ENCODE peak calls at places on chromosomes 12 and 14, in five cellular contexts. One of them, this sample, is unnamed.

GRCh38 chr12:25256826-25257225 is 6.1 kb upstream of the KRAS start:
- DNase-seq in left ventricle myocardium inferior: no peak
- DNase-seq in A549: no peak
- DNase-seq in MM.1S: no peak
- DNase-seq in AG09309: no peak
- DNase-seq in this sample: no peak

GRCh38 chr12:26754148-26754547 is 78.8 kb downstream of the ITPR2 start:
- DNase-seq in A549: no peak
- DNase-seq in left ventricle myocardium inferior: no peak
- DNase-seq in MM.1S: no peak
- DNase-seq in AG09309: no peak
- DNase-seq in this sample: no peak

GRCh38 chr14:100902295-100902694 is 1.2 kb downstream of the RTL1 start:
- DNase-seq in A549: peak; percentile 39
- DNase-seq in left ventricle myocardium inferior: no peak
- DNase-seq in MM.1S: no peak
- DNase-seq in AG09309: no peak
- DNase-seq in this sample: no peak

GRCh38 chr14:96688629-96689028 is 108.6 kb upstream of the VRK1 start:
- DNase-seq in A549: no peak
- DNase-seq in AG09309: no peak
- DNase-seq in left ventricle myocardium inferior: no peak
- DNase-seq in MM.1S: no peak
- DNase-seq in this sample: no peak

GRCh38 chr14:51079085-51079484 is 15.8 kb downstream of the TRIM9 start:
- DNase-seq in AG09309: no peak
- DNase-seq in left ventricle myocardium inferior: no peak
- DNase-seq in A549: no peak
- DNase-seq in MM.1S: no peak
- DNase-seq in this sample: no peak

GRCh38 chr12:32248594-32249140 is 142.0 kb downstream of the BICD1 start:
- DNase-seq in A549: no peak
- DNase-seq in AG09309: no peak
- DNase-seq in MM.1S: no peak
- DNase-seq in left ventricle myocardium inferior: no peak
- DNase-seq in this sample: no peak

GRCh38 chr12:131287938-131288797 is 334.5 kb downstream of the ADGRD1 start:
- DNase-seq in MM.1S: no peak
- DNase-seq in left ventricle myocardium inferior: no peak
- DNase-seq in AG09309: no peak
- DNase-seq in A549: no peak
- DNase-seq in this sample: no peak

GRCh38 chr14:23863836-23864235 is 89.7 kb upstream of the DHRS4 start:
- DNase-seq in A549: no peak
- DNase-seq in AG09309: no peak
- DNase-seq in MM.1S: no peak
- DNase-seq in left ventricle myocardium inferior: no peak
- DNase-seq in this sample: no peak

GRCh38 chr12:131808744-131809371 is 19.3 kb upstream of the MMP17 start:
- DNase-seq in MM.1S: no peak
- DNase-seq in A549: no peak
- DNase-seq in AG09309: no peak
- DNase-seq in left ventricle myocardium inferior: peak; percentile 52
- DNase-seq in this sample: no peak

GRCh38 chr12:23502259-23502658 is 447.2 kb downstream of the SOX5 start:
- DNase-seq in A549: no peak
- DNase-seq in AG09309: no peak
- DNase-seq in left ventricle myocardium inferior: no peak
- DNase-seq in MM.1S: no peak
- DNase-seq in this sample: no peak

GRCh38 chr12:23504641-23505399 is 444.6 kb downstream of the SOX5 start:
- DNase-seq in A549: no peak
- DNase-seq in AG09309: no peak
- DNase-seq in MM.1S: no peak
- DNase-seq in left ventricle myocardium inferior: no peak
- DNase-seq in this sample: no peak

GRCh38 chr12:23503544-23503943 is 445.9 kb downstream of the SOX5 start:
- DNase-seq in AG09309: no peak
- DNase-seq in MM.1S: no peak
- DNase-seq in A549: no peak
- DNase-seq in left ventricle myocardium inferior: no peak
- DNase-seq in this sample: no peak

GRCh38 chr12:23504043-23504442 is 445.4 kb downstream of the SOX5 start:
- DNase-seq in left ventricle myocardium inferior: no peak
- DNase-seq in MM.1S: no peak
- DNase-seq in A549: no peak
- DNase-seq in AG09309: no peak
- DNase-seq in this sample: no peak
- TF ChIP-seq CTCF in left ventricle myocardium inferior: no peak
- TF ChIP-seq CTCF in MM.1S: no peak
- TF ChIP-seq CTCF in A549: no peak
- TF ChIP-seq CTCF in AG09309: no peak
- TF ChIP-seq CTCF in this sample: no peak

GRCh38 chr12:1176191-1176590 is 185.2 kb downstream of the ERC1 start:
- DNase-seq in AG09309: no peak
- DNase-seq in left ventricle myocardium inferior: no peak
- DNase-seq in A549: no peak
- DNase-seq in MM.1S: no peak
- DNase-seq in this sample: no peak
- TF ChIP-seq CTCF in AG09309: no peak
- TF ChIP-seq CTCF in left ventricle myocardium inferior: no peak
- TF ChIP-seq CTCF in A549: no peak
- TF ChIP-seq CTCF in MM.1S: no peak
- TF ChIP-seq CTCF in this sample: no peak

GRCh38 chr12:67648306-67649164 is at the start of gene DYRK2:
- DNase-seq in A549: peak; percentile 70
- DNase-seq in AG09309: no peak
- DNase-seq in left ventricle myocardium inferior: peak; percentile 87
- DNase-seq in MM.1S: peak; percentile 84
- DNase-seq in this sample: peak; percentile 80
- TF ChIP-seq CTCF in A549: no peak
- TF ChIP-seq CTCF in AG09309: peak; percentile 9
- TF ChIP-seq CTCF in left ventricle myocardium inferior: peak; percentile 45
- TF ChIP-seq CTCF in MM.1S: no peak
- TF ChIP-seq CTCF in this sample: no peak

DNA sequence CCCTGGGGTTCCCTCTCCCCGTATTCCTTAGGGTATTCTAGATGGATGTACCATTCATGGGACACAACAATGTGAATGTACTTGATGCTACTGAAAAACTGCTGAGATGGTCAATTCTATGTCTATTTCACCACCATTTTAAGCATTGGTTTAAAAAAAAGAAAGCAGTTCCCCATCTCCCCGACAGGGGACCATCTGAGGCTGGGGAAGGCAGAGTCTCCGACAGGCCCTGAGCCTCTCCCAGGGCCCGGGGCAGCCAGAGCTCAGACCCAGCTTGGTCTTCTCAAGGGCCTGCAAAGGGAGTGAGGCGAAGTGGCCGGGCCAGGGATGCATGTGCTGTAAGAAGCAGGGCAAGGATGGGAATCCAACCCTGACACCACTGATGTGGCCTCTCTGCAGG is 234.2 kb downstream of the BCL11B start:
- DNase-seq in A549: no peak
- DNase-seq in AG09309: no peak
- DNase-seq in left ventricle myocardium inferior: no peak
- DNase-seq in MM.1S: no peak
- DNase-seq in this sample: no peak
- TF ChIP-seq CTCF in A549: no peak
- TF ChIP-seq CTCF in AG09309: no peak
- TF ChIP-seq CTCF in left ventricle myocardium inferior: no peak
- TF ChIP-seq CTCF in MM.1S: no peak
- TF ChIP-seq CTCF in this sample: no peak

This sample was measured in endothelial cell.